ENCODE peak calls at places on chromosome 15, in eight cellular contexts. M, Z, L, K, E, F, T and B are unnamed samples.

GRCh38 chr15:60514261-60514881 is 35.4 kb upstream of the ICE2 start:
- DNase-seq in K (no peak), F (no peak), Z (no peak), T (no peak), E (no peak), M (no peak), L (no peak), B (no peak)

GRCh38 chr15:71199384-71200351 is 84.4 kb downstream of the THSD4 start:
- DNase-seq in T (no peak), M (no peak), Z (no peak), L (no peak), E (no peak), F (no peak), K (no peak), B (no peak)

GRCh38 chr15:68842958-68843357 is 22.3 kb upstream of the ANP32A start:
- DNase-seq in K (no peak), Z (no peak), T (no peak), L (no peak), F (no peak), E (no peak), M (no peak), B (no peak)

GRCh38 chr15:80977627-80978036 is 12.0 kb downstream of the MESD start:
- DNase-seq in M (peak; percentile 61), T (peak; percentile 57), F (peak; percentile 43), L (peak; percentile 52), K (peak; percentile 82), E (no peak), Z (peak; percentile 69), B (peak; percentile 67)

GRCh38 chr15:83206971-83207621 is 527 bp downstream of the HDGFL3 start:
- DNase-seq in M (peak; percentile 35), E (no peak), F (peak; percentile 25), K (peak; percentile 86), T (peak; percentile 48), L (no peak), Z (peak; percentile 47), B (no peak)

GRCh38 chr15:67176195-67176971 is 78.1 kb downstream of the AAGAB start:
- DNase-seq in Z (peak; percentile 60), F (no peak), K (peak; percentile 75), T (no peak), M (peak; percentile 77), L (no peak), E (no peak), B (peak; percentile 62)

GRCh38 chr15:101194246-101195138 is 57.4 kb downstream of the CHSY1 start:
- DNase-seq in E (no peak), T (peak; percentile 34), K (no peak), Z (no peak), M (no peak), F (no peak), L (peak; percentile 32), B (no peak)

GRCh38 chr15:91055548-91056331 is 33.3 kb upstream of the VPS33B start:
- DNase-seq in F (peak; percentile 83), E (no peak), T (peak; percentile 69), L (peak; percentile 36), K (peak; percentile 83), Z (peak; percentile 46), M (peak; percentile 74), B (peak; percentile 60)

GRCh38 chr15:27956285-27956684 is 142.8 kb downstream of the OCA2 start:
- DNase-seq in M (no peak), F (no peak), L (no peak), K (no peak), Z (no peak), T (no peak), E (no peak), B (no peak)

GRCh38 chr15:62346168-62346567 is 181.1 kb upstream of the C2CD4B start:
- DNase-seq in M (no peak), L (no peak), E (no peak), T (no peak), Z (no peak), F (no peak), K (no peak), B (no peak)

GRCh38 chr15:62343397-62343796 is 178.3 kb upstream of the C2CD4B start:
- DNase-seq in L (no peak), E (no peak), T (no peak), F (no peak), K (no peak), M (no peak), Z (no peak), B (no peak)

GRCh38 chr15:62342959-62343358 is 177.9 kb upstream of the C2CD4B start:
- DNase-seq in Z (no peak), E (no peak), T (no peak), M (no peak), F (no peak), L (no peak), K (no peak), B (no peak)

GRCh38 chr15:62348119-62348518 is 183.0 kb upstream of the C2CD4B start:
- DNase-seq in T (no peak), M (no peak), K (no peak), F (no peak), L (no peak), Z (no peak), E (no peak), B (no peak)

DNA sequence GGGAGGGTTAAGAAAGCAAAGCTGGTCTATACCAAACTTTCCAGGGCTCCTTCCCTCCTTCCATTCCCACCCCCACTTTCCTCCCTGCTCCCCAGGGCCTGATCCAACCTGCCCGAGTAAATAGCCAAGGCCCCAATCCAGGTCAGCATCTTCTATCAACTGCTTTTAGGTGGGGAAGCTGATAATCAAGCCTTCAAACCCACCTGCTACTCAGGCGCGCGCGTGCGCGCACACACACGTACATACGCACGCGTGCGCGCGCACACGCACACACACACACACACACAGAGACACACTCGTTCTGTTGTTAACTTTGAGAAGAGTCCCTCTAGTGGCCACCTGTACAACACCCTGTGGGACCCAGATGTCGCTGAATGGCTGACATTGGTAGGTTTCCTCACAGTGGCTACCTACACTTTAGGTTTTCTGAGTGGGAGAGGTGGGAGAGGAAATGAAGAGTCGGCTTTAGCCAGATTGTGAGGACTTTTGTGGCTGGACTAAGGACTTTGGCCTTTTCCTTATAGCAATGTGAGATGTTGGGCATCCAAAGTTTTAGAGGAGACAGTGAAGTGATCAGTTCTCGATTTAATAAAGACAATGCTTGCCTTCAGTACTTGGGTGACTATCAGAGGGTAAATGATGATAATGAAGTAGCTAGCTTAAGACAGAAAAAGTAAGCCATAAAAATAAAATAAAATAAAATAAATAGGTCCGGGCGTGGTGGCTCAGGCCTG is 179.9 kb upstream of the C2CD4B start:
- DNase-seq in Z (no peak), E (peak; percentile 45), M (peak; percentile 80), K (peak; percentile 86), L (peak; percentile 60), F (peak; percentile 85), T (peak; percentile 52), B (peak; percentile 39)
- H3K4me3 ChIP-seq in Z (no peak overlapping the region), E (peak overlapping the region; percentile 34), M (no peak overlapping the region), K (peak overlapping the region; percentile 19), L (peak overlapping the region; percentile 40), F (peak overlapping the region; percentile 18), T (no peak overlapping the region), B (no peak overlapping the region)

GRCh38 chr15:73582961-73583360 is 50.2 kb downstream of the NPTN start:
- DNase-seq in M (no peak), F (no peak), T (no peak), L (no peak), K (no peak), Z (no peak), E (no peak), B (no peak)
- H3K36me3 ChIP-seq in M (no peaks in the 10 kb centered on the region), F (peaks cover 39% of the 10 kb centered on the region), T (peaks cover 57% of the 10 kb centered on the region), L (peaks cover 72% of the 10 kb centered on the region), K (peaks cover 13% of the 10 kb centered on the region), Z (peaks cover 90% of the 10 kb centered on the region), E (peaks cover 37% of the 10 kb centered on the region), B (peaks cover 31% of the 10 kb centered on the region)

GRCh38 chr15:41966920-41967465 is 5.4 kb downstream of the EHD4 start:
- DNase-seq in Z (no peak), T (no peak), L (no peak), E (no peak), M (no peak), F (no peak), K (no peak), B (no peak)

GRCh38 chr15:41966414-41966812 is 5.9 kb downstream of the EHD4 start:
- DNase-seq in E (no peak), Z (no peak), M (no peak), L (no peak), T (no peak), F (no peak), K (no peak), B (no peak)

GRCh38 chr15:41965441-41966413 is 6.6 kb downstream of the EHD4 start:
- DNase-seq in F (peak; percentile 31), L (no peak), T (peak; percentile 43), Z (no peak), E (no peak), M (peak; percentile 55), K (no peak), B (no peak)

GRCh38 chr15:41968738-41969137 is 3.6 kb downstream of the EHD4 start:
- DNase-seq in E (no peak), Z (no peak), F (no peak), T (no peak), L (no peak), M (no peak), K (no peak), B (no peak)

DNA sequence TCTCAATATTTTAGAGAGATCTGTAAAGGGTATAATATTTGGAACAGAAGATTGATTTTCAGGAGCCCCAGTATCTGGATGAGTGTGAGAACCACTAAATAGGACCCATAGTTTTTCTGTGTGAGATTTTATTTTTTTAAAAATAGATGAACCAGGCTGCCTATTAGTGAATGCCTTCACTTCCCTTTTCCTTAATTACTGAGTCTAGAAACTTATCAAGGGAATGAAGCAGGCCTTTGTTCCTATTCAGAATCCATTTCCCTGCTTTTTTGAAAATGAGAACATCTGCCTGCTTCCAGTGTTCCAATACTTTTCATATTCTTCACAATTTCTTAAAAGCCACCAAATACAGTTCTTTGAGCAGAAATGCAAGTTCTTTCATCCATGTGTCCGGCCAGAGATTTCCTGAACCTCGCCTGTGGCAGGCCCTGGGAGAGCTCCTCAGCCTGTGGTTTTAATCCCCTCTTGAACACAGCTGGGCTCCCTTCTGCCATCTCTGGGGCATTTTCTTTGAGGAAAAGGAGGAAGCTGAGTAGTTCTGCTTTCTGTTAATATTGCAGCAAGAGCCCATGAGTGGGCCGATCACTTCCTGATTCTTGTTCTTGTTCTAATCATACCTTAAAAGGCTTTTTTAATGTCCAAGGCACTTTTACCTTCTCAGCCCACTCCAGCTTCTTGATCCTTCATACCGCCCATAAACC is 4.7 kb downstream of the EHD4 start:
- DNase-seq in M (no peak), L (no peak), F (no peak), E (no peak), Z (no peak), T (peak; percentile 70), K (no peak), B (peak; percentile 60)
- H3K4me3 ChIP-seq in M (no peak overlapping the region), L (peak overlapping the region; percentile 26), F (no peak overlapping the region), E (no peak overlapping the region), Z (no peak overlapping the region), T (no peak overlapping the region), K (no peak overlapping the region), B (no peak overlapping the region)

GRCh38 chr15:22868928-22869327 is 30.5 kb downstream of the NIPA2 start:
- DNase-seq in M (no peak), E (no peak), K (no peak), L (no peak), T (no peak), Z (no peak), F (no peak), B (no peak)
- H3K36me3 ChIP-seq in M (no peaks in the 10 kb centered on the region), E (peaks cover 29% of the 10 kb centered on the region), K (peaks cover 15% of the 10 kb centered on the region), L (peaks cover 44% of the 10 kb centered on the region), T (peaks cover 69% of the 10 kb centered on the region), Z (peaks cover 92% of the 10 kb centered on the region), F (peaks cover 70% of the 10 kb centered on the region), B (peaks cover 48% of the 10 kb centered on the region)

GRCh38 chr15:92625297-92625980 is 30.1 kb downstream of the FAM174B start:
- DNase-seq in Z (no peak), T (peak; percentile 78), M (peak; percentile 38), F (peak; percentile 67), L (peak; percentile 53), E (no peak), K (no peak), B (no peak)
- H3K4me3 ChIP-seq in Z (no peak overlapping the region), T (no peak overlapping the region), M (no peak overlapping the region), F (peak overlapping the region; percentile 17), L (no peak overlapping the region), E (no peak overlapping the region), K (no peak overlapping the region), B (no peak overlapping the region)